ENCODE peak calls at places on chromosomes 16 and 17, in ten cellular contexts. M is upper lobe of right lung; G is GM23248; H is Caco-2; V is effector memory CD4-positive, alpha-beta T cell; D is heart right ventricle; C is fibroblast of lung; A is WERI-Rb-1; E is cardiac muscle cell; K is CD8-positive, alpha-beta memory T cell. F is an unnamed sample.

GRCh38 chr16:66742409-66742808 is 9.0 kb downstream of the DYNC1LI2 start:
- DNase-seq in M (no peak), G (no peak), H (no peak), V (no peak), D (no peak), C (no peak), A (no peak), E (no peak), K (no peak), F (no peak)

GRCh38 chr17:58060596-58061191 is 22.5 kb upstream of the DYNLL2 start:
- DNase-seq in M (no peak), G (peak; percentile 42), H (no peak), V (no peak), D (peak; percentile 62), C (no peak), A (no peak), E (no peak), K (no peak), F (no peak)

GRCh38 chr17:50365165-50365564 is 7.8 kb downstream of the MRPL27 start:
- DNase-seq in M (no peak), G (no peak), H (no peak), V (no peak), D (no peak), C (no peak), A (no peak), E (no peak), K (no peak), F (no peak)

GRCh38 chr17:45226620-45227019 is 4.9 kb downstream of the FMNL1 start:
- DNase-seq in M (no peak), G (no peak), H (no peak), V (no peak), D (no peak), C (no peak), A (no peak), E (no peak), K (no peak), F (no peak)

GRCh38 chr17:81019563-81020442 is 15.1 kb upstream of the BAIAP2 start:
- DNase-seq in M (peak; percentile 57), G (no peak), H (no peak), V (no peak), D (no peak), C (no peak), A (peak; percentile 51), E (no peak), K (no peak), F (no peak)

GRCh38 chr16:31371619-31372484 is 16.9 kb downstream of the ITGAX start:
- DNase-seq in M (no peak), G (no peak), H (no peak), V (no peak), D (no peak), C (no peak), A (no peak), E (no peak), K (no peak), F (no peak)

GRCh38 chr16:3726021-3726687 is 8.8 kb upstream of the TRAP1 start:
- DNase-seq in M (peak; percentile 38), G (no peak), H (no peak), V (no peak), D (no peak), C (no peak), A (no peak), E (no peak), K (no peak), F (no peak)

GRCh38 chr17:80750263-80750662 is 205.6 kb downstream of the RPTOR start:
- DNase-seq in M (no peak), G (peak; percentile 22), H (no peak), V (no peak), D (no peak), C (no peak), A (no peak), E (no peak), K (no peak), F (no peak)

GRCh38 chr17:49224198-49224996 is 6.2 kb downstream of the PHOSPHO1 start:
- DNase-seq in M (peak; percentile 69), G (no peak), H (peak; percentile 81), V (peak; percentile 19), D (peak; percentile 34), C (no peak), A (no peak), E (peak; percentile 31), K (peak; percentile 47), F (no peak)

GRCh38 chr17:30237296-30238002 is 2.0 kb upstream of the SLC6A4 start:
- DNase-seq in M (no peak), G (peak; percentile 27), H (no peak), V (no peak), D (no peak), C (no peak), A (no peak), E (no peak), K (no peak), F (no peak)

GRCh38 chr17:50360716-50361115 is 12.3 kb downstream of the MRPL27 start:
- DNase-seq in M (no peak), G (no peak), H (peak; percentile 45), V (no peak), D (no peak), C (no peak), A (no peak), E (no peak), K (no peak), F (no peak)

GRCh38 chr16:75578725-75579124 is 12.5 kb downstream of the GABARAPL2 start:
- DNase-seq in M (no peak), G (no peak), H (no peak), V (no peak), D (no peak), C (no peak), A (no peak), E (no peak), K (no peak), F (no peak)

GRCh38 chr16:75575976-75576375 is 9.8 kb downstream of the GABARAPL2 start:
- DNase-seq in M (no peak), G (no peak), H (no peak), V (no peak), D (no peak), C (no peak), A (no peak), E (no peak), K (no peak), F (no peak)

GRCh38 chr16:75578212-75578611 is 12.0 kb downstream of the GABARAPL2 start:
- DNase-seq in M (no peak), G (no peak), H (no peak), V (no peak), D (no peak), C (no peak), A (no peak), E (no peak), K (no peak), F (no peak)

GRCh38 chr16:75579435-75579834 is 13.3 kb downstream of the GABARAPL2 start:
- DNase-seq in M (no peak), G (no peak), H (no peak), V (no peak), D (no peak), C (no peak), A (no peak), E (no peak), K (no peak), F (no peak)

DNA sequence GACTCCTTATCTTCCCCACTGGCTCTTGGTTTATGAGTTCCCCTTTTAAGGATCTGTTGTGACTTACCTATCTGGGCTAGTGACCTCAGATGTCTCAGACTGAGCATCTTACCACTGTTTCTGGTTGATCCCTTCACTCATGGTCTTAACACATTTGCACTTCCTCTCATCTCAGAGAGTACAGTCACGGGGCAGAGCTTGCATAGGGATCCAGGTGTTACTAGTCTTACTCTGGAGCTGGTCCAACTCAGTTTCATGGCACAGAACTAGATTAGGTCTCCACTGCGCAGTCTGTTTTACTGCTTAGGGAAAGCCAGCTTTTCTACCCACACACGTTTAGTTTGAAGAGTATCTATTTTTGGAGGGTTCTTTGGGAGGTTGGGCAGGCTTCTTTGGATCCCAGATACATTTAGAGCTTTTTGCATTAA is 10.2 kb downstream of the GABARAPL2 start:
- DNase-seq in M (no peak), G (no peak), H (no peak), V (no peak), D (no peak), C (no peak), A (no peak), E (no peak), K (no peak), F (peak; percentile 28)
- H3K36me3 ChIP-seq in M (peaks cover 88% of the 10 kb centered on the region), G (peaks cover 44% of the 10 kb centered on the region), H (peaks cover 7% of the 10 kb centered on the region), V (peaks cover 59% of the 10 kb centered on the region), D (no peaks in the 10 kb centered on the region), C (peaks cover 15% of the 10 kb centered on the region), A (peaks cover 88% of the 10 kb centered on the region), E (peaks cover 53% of the 10 kb centered on the region), K (peaks cover 58% of the 10 kb centered on the region), F (peaks cover 81% of the 10 kb centered on the region)

DNA sequence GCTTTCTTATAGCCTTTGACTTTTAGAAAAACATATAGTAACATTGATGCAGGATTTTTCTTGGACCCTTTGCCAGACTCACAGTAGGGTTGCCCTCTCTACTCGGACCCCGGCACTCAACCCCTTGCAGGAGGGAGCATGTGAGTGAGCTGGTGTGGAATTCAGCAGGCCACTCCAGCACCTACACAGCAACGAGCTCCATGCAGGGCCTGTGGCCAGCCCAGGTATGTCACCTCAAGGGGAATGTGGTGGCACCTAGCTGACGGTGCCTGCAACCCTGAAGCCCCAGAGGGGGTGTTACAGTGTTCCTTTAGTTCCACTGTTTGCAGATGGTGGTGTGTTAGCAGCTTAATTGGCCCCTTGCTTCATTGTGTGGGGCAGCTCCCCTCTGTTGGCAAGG is 414.9 kb downstream of the KCNJ2 start:
- DNase-seq in M (no peak), G (no peak), H (no peak), V (no peak), D (no peak), C (no peak), A (no peak), E (no peak), K (no peak), F (no peak)
- H3K4me3 ChIP-seq in M (no peak overlapping the region), G (no peak overlapping the region), H (no peak overlapping the region), V (no peak overlapping the region), D (no peak overlapping the region), C (no peak overlapping the region), A (no peak overlapping the region), E (no peak overlapping the region), K (no peak overlapping the region), F (no peak overlapping the region)

DNA sequence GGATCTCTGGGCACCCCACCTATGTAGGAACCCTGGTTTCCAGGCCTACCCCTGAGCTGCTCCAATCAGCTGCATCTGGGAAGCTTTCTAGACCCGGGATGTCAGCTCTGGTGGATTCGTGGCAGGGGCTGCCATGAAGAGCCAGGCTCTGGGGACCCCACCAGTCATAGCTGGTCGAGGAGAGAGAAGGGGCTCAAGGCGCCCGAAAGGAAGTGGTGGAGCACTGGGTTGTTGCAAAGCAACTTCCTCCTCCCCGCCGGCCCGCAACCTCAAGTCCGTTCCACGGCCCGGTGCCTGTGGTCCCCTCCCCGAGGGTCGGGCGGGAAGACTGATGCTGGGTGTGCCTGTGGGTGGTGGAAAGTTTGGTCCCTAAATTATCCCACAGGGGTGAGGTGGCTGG is 10.2 kb downstream of the TBKBP1 start:
- DNase-seq in M (peak; percentile 68), G (no peak), H (no peak), V (no peak), D (no peak), C (no peak), A (no peak), E (no peak), K (no peak), F (no peak)
- H3K36me3 ChIP-seq in M (peaks cover 6% of the 10 kb centered on the region), G (peaks cover 5% of the 10 kb centered on the region), H (no peaks in the 10 kb centered on the region), V (no peaks in the 10 kb centered on the region), D (no peaks in the 10 kb centered on the region), C (peaks cover 3% of the 10 kb centered on the region), A (peaks cover 11% of the 10 kb centered on the region), E (peaks cover 5% of the 10 kb centered on the region), K (no peaks in the 10 kb centered on the region), F (peaks cover 13% of the 10 kb centered on the region)

GRCh38 chr17:73293031-73293430 is 18.8 kb downstream of the CDC42EP4 start:
- DNase-seq in M (peak; percentile 56), G (peak; percentile 24), H (no peak), V (no peak), D (no peak), C (no peak), A (no peak), E (no peak), K (no peak), F (no peak)
- H3K4me3 ChIP-seq in M (no peak overlapping the region), G (no peak overlapping the region), H (no peak overlapping the region), V (no peak overlapping the region), D (no peak overlapping the region), C (no peak overlapping the region), A (no peak overlapping the region), E (no peak overlapping the region), K (no peak overlapping the region), F (peak overlapping the region; percentile 3)